ENCODE peak calls at places on chromosomes 11 and 22, in five cellular contexts. I is cardiac muscle cell, Y is endothelial cell, T is B cell, K is left cardiac atrium. A is an unnamed sample.

GRCh38 chr11:133782116-133782725 is 63.1 kb downstream of the SPATA19 start:
- DNase-seq in I (no peak), Y (no peak), T (no peak), K (no peak), A (no peak)

GRCh38 chr11:62959077-62959980 is 25.4 kb downstream of the SLC22A6 start:
- DNase-seq in I (no peak), Y (no peak), T (no peak), K (no peak), A (no peak)

GRCh38 chr11:22778642-22779041 is 51.0 kb downstream of the SVIP start:
- DNase-seq in I (no peak), Y (no peak), T (no peak), K (no peak), A (no peak)

GRCh38 chr11:92225563-92226308 is 1.1 kb downstream of the FAT3 start:
- DNase-seq in I (peak), Y (peak), T (no peak), K (peak), A (peak)

GRCh38 chr11:91960770-91961169 is 263.8 kb upstream of the FAT3 start:
- DNase-seq in I (no peak), Y (no peak), T (no peak), K (no peak), A (no peak)

GRCh38 chr11:6006846-6007245 is at the start of gene OR56A4:
- DNase-seq in I (no peak), Y (no peak), T (no peak), K (no peak), A (no peak)

GRCh38 chr11:13012037-13012693 is 3.0 kb downstream of the RASSF10 start:
- DNase-seq in I (peak), Y (peak), T (no peak), K (peak), A (no peak)

GRCh38 chr22:32992821-32993220 is 65.4 kb downstream of the SYN3 start:
- DNase-seq in I (no peak), Y (no peak), T (no peak), K (no peak), A (no peak)

GRCh38 chr11:124898711-124899110 is 1.0 kb upstream of the ROBO4 start:
- DNase-seq in I (peak), Y (peak), T (no peak), K (peak), A (no peak)

GRCh38 chr22:36795633-36796032 is 19.7 kb upstream of the IFT27 start:
- DNase-seq in I (no peak), Y (no peak), T (no peak), K (no peak), A (no peak)

GRCh38 chr11:62552931-62553838 is 6.6 kb upstream of the AHNAK start:
- DNase-seq in I (peak), Y (peak), T (no peak), K (peak), A (no peak)

GRCh38 chr11:72578051-72578450 is 96.2 kb downstream of the PDE2A start:
- DNase-seq in I (no peak), Y (no peak), T (no peak), K (no peak), A (no peak)

GRCh38 chr11:65501530-65502273 is 2.9 kb downstream of the MALAT1 start:
- DNase-seq in I (peak), Y (no peak), T (no peak), K (no peak), A (no peak)